ENCODE peak calls at places on chromosomes 16 and 17, in nine cellular contexts. Z, K, S, W, O, H, L, Q and G are unnamed samples.

GRCh38 chr17:15036238-15036637 is 228.9 kb downstream of the PMP22 start:
- DNase-seq in Z (no peak), K (no peak), S (no peak), W (no peak), O (no peak), H (no peak), L (no peak), Q (peak; percentile 45), G (no peak)

GRCh38 chr17:81428121-81428515 is 32.9 kb downstream of the BAHCC1 start:
- DNase-seq in Z (peak; percentile 83), K (no peak), S (peak; percentile 73), W (no peak), O (no peak), H (peak; percentile 79), L (no peak), Q (no peak), G (no peak)

GRCh38 chr17:81153340-81153803 is 11.9 kb upstream of the PVALEF start:
- DNase-seq in Z (no peak), K (peak; percentile 52), S (peak; percentile 68), W (no peak), O (no peak), H (no peak), L (no peak), Q (no peak), G (no peak)

GRCh38 chr16:63403792-63404191 is 1367.6 kb upstream of the CDH8 start:
- DNase-seq in Z (no peak), K (no peak), S (no peak), W (no peak), O (no peak), H (no peak), L (no peak), Q (no peak), G (no peak)

GRCh38 chr17:77455111-77455877 is 314.5 kb downstream of the SEC14L1 start:
- DNase-seq in Z (no peak), K (no peak), S (no peak), W (no peak), O (no peak), H (no peak), L (no peak), Q (no peak), G (no peak)

GRCh38 chr17:15914400-15915165 is 30.3 kb upstream of the ADORA2B start:
- DNase-seq in Z (no peak), K (no peak), S (no peak), W (no peak), O (no peak), H (peak; percentile 9), L (no peak), Q (no peak), G (no peak)

GRCh38 chr17:21299981-21300600 is 15.6 kb downstream of the MAP2K3 start:
- DNase-seq in Z (no peak), K (no peak), S (no peak), W (no peak), O (no peak), H (no peak), L (no peak), Q (no peak), G (no peak)

GRCh38 chr17:6108382-6108781 is 38.2 kb downstream of the WSCD1 start:
- DNase-seq in Z (no peak), K (no peak), S (no peak), W (no peak), O (no peak), H (no peak), L (no peak), Q (no peak), G (no peak)

GRCh38 chr16:79707867-79708266 is 107.3 kb upstream of the MAF start:
- DNase-seq in Z (peak; percentile 93), K (no peak), S (no peak), W (no peak), O (no peak), H (peak; percentile 53), L (no peak), Q (no peak), G (no peak)

GRCh38 chr17:199806-200603 is 18.6 kb upstream of the DOC2B start:
- DNase-seq in Z (no peak), K (no peak), S (no peak), W (no peak), O (no peak), H (no peak), L (no peak), Q (no peak), G (no peak)

GRCh38 chr17:7476474-7476873 is 3.0 kb downstream of the ZBTB4 start:
- DNase-seq in Z (no peak), K (no peak), S (no peak), W (no peak), O (no peak), H (no peak), L (no peak), Q (no peak), G (no peak)

GRCh38 chr16:70548936-70549335 is 25.3 kb downstream of the SF3B3 start:
- DNase-seq in Z (no peak), K (no peak), S (no peak), W (no peak), O (no peak), H (no peak), L (no peak), Q (no peak), G (no peak)

GRCh38 chr17:21171309-21171922 is 42.5 kb downstream of the TMEM11 start:
- DNase-seq in Z (peak; percentile 48), K (no peak), S (no peak), W (no peak), O (no peak), H (no peak), L (no peak), Q (no peak), G (no peak)

GRCh38 chr17:70021726-70022125 is 53.3 kb upstream of the KCNJ16 start:
- DNase-seq in Z (no peak), K (no peak), S (no peak), W (no peak), O (no peak), H (no peak), L (no peak), Q (no peak), G (no peak)

GRCh38 chr17:44331249-44331760 is 6.7 kb upstream of the SLC25A39 start:
- DNase-seq in Z (peak; percentile 89), K (peak; percentile 82), S (peak; percentile 49), W (peak; percentile 24), O (peak; percentile 41), H (peak; percentile 80), L (peak; percentile 52), Q (peak; percentile 85), G (peak; percentile 75)

GRCh38 chr17:71975331-71975801 is 145.5 kb upstream of the SOX9 start:
- DNase-seq in Z (peak; percentile 79), K (no peak), S (peak; percentile 13), W (peak; percentile 19), O (no peak), H (no peak), L (no peak), Q (peak; percentile 49), G (no peak)

GRCh38 chr17:3890082-3890892 is 2.6 kb downstream of the CAMKK1 start:
- DNase-seq in Z (peak; percentile 96), K (no peak), S (no peak), W (peak; percentile 65), O (no peak), H (peak; percentile 41), L (no peak), Q (no peak), G (no peak)

GRCh38 chr17:7431231-7431630 is 2.6 kb downstream of the SPEM3 start:
- DNase-seq in Z (no peak), K (no peak), S (no peak), W (no peak), O (no peak), H (no peak), L (no peak), Q (no peak), G (no peak)

GRCh38 chr17:45294506-45294905 is 22.3 kb downstream of the MAP3K14 start:
- DNase-seq in Z (peak; percentile 75), K (no peak), S (no peak), W (no peak), O (no peak), H (peak; percentile 80), L (no peak), Q (no peak), G (no peak)

GRCh38 chr17:71482625-71483024 is 638.2 kb upstream of the SOX9 start:
- DNase-seq in Z (no peak), K (no peak), S (no peak), W (no peak), O (no peak), H (no peak), L (no peak), Q (no peak), G (no peak)